ENCODE peak calls at places on chromosomes 7 and 10, in nine cellular contexts. H, W, E, Y, M, O, V, L and K are unnamed samples.

GRCh38 chr10:125820705-125821104 is 2.4 kb downstream of the UROS start:
- DNase-seq in H (no peak), W (no peak), E (no peak), Y (no peak), M (no peak), O (no peak), V (no peak), L (no peak), K (no peak)

GRCh38 chr10:12644380-12645144 is 295.2 kb downstream of the CAMK1D start:
- DNase-seq in H (no peak), W (no peak), E (no peak), Y (no peak), M (no peak), O (no peak), V (no peak), L (no peak), K (no peak)

GRCh38 chr7:102306916-102307677 is 20.4 kb downstream of the SH2B2 start:
- DNase-seq in H (no peak), W (no peak), E (no peak), Y (no peak), M (peak; percentile 63), O (no peak), V (peak; percentile 92), L (no peak), K (no peak)

GRCh38 chr10:1358860-1359598 is 302.8 kb downstream of the WDR37 start:
- DNase-seq in H (no peak), W (peak; percentile 9), E (no peak), Y (no peak), M (no peak), O (no peak), V (no peak), L (peak; percentile 1), K (no peak)

GRCh38 chr10:29254123-29255046 is 34.5 kb upstream of the LYZL1 start:
- DNase-seq in H (no peak), W (no peak), E (no peak), Y (no peak), M (no peak), O (peak; percentile 18), V (no peak), L (no peak), K (no peak)

GRCh38 chr10:53140516-53140915 is 367.9 kb upstream of the MBL2 start:
- DNase-seq in H (no peak), W (no peak), E (no peak), Y (no peak), M (peak; percentile 7), O (no peak), V (no peak), L (no peak), K (no peak)

GRCh38 chr7:130338233-130338632 is 6.4 kb upstream of the CPA5 start:
- DNase-seq in H (no peak), W (no peak), E (no peak), Y (no peak), M (no peak), O (no peak), V (no peak), L (no peak), K (no peak)

GRCh38 chr10:12605580-12606405 is 256.4 kb downstream of the CAMK1D start:
- DNase-seq in H (peak; percentile 36), W (peak; percentile 64), E (peak; percentile 43), Y (no peak), M (peak; percentile 25), O (no peak), V (peak; percentile 87), L (no peak), K (peak; percentile 91)

GRCh38 chr10:74586088-74586585 is 240.3 kb upstream of the KAT6B start:
- DNase-seq in H (peak; percentile 8), W (no peak), E (peak; percentile 16), Y (no peak), M (no peak), O (no peak), V (no peak), L (no peak), K (no peak)

GRCh38 chr10:21495002-21495685 is 30.3 kb downstream of the SKIDA1 start:
- DNase-seq in H (no peak), W (peak; percentile 5), E (no peak), Y (no peak), M (no peak), O (no peak), V (no peak), L (no peak), K (no peak)

GRCh38 chr7:119720541-119720940 is 552.4 kb upstream of the KCND2 start:
- DNase-seq in H (no peak), W (no peak), E (no peak), Y (peak; percentile 4), M (peak; percentile 93), O (no peak), V (no peak), L (no peak), K (no peak)

GRCh38 chr7:142338633-142339501 is 81.0 kb upstream of the PRSS58 start:
- DNase-seq in H (no peak), W (no peak), E (peak; percentile 35), Y (no peak), M (peak; percentile 9), O (peak; percentile 56), V (no peak), L (no peak), K (no peak)

GRCh38 chr10:73647875-73648228 is 6.6 kb upstream of the MYOZ1 start:
- DNase-seq in H (no peak), W (no peak), E (no peak), Y (no peak), M (no peak), O (no peak), V (no peak), L (no peak), K (no peak)

GRCh38 chr10:23342213-23342884 is 2.2 kb downstream of the C10orf67 start:
- DNase-seq in H (no peak), W (no peak), E (no peak), Y (no peak), M (no peak), O (no peak), V (no peak), L (no peak), K (no peak)

GRCh38 chr7:52447781-52448180 is 587.7 kb upstream of the POM121L12 start:
- DNase-seq in H (no peak), W (no peak), E (no peak), Y (no peak), M (no peak), O (no peak), V (no peak), L (no peak), K (no peak)

GRCh38 chr10:110389250-110389649 is 84.5 kb upstream of the SMNDC1 start:
- DNase-seq in H (no peak), W (no peak), E (no peak), Y (no peak), M (peak; percentile 65), O (no peak), V (no peak), L (no peak), K (no peak)

GRCh38 chr10:46096426-46096825 is 50.4 kb upstream of the MSMB start:
- DNase-seq in H (no peak), W (no peak), E (no peak), Y (no peak), M (peak; percentile 28), O (no peak), V (no peak), L (no peak), K (no peak)

GRCh38 chr7:111650456-111650999 is 88.2 kb upstream of the IMMP2L start:
- DNase-seq in H (no peak), W (no peak), E (no peak), Y (no peak), M (peak; percentile 75), O (no peak), V (no peak), L (no peak), K (peak; percentile 48)

GRCh38 chr10:132484922-132485321 is 52.7 kb upstream of the INPP5A start:
- DNase-seq in H (no peak), W (no peak), E (no peak), Y (no peak), M (no peak), O (no peak), V (peak; percentile 25), L (no peak), K (no peak)